ENCODE peak calls at places on chromosomes 3 and 15, in four cellular contexts. T, F, D and E are unnamed samples.
A peak's percentile ranks its signal among the peaks of the same experiment; 100 is the strongest.

GRCh38 chr3:66140763-66141372 is 79.9 kb upstream of the SLC25A26 start:
- DNase-seq in T (no peak), F (no peak), D (no peak), E (no peak)

GRCh38 chr15:79132770-79133169 is 42.2 kb upstream of the RASGRF1 start:
- DNase-seq in F (no peak), D (no peak), T (no peak), E (no peak)

GRCh38 chr3:26369133-26369532 is 253.4 kb upstream of the LRRC3B start:
- DNase-seq in D (no peak), T (no peak), F (no peak), E (no peak)

GRCh38 chr15:67383903-67384302 is 129.3 kb downstream of the IQCH start:
- DNase-seq in F (no peak), D (no peak), T (no peak), E (peak; percentile 35)

GRCh38 chr3:196193037-196193737 is 18.0 kb downstream of the ZDHHC19 start:
- DNase-seq in D (no peak), F (no peak), T (no peak), E (no peak)

GRCh38 chr3:27312044-27312668 is 57.0 kb downstream of the NEK10 start:
- DNase-seq in F (no peak), D (peak; percentile 66), T (peak; percentile 25), E (peak; percentile 59)

GRCh38 chr3:61665121-61665520 is 103.8 kb downstream of the PTPRG start:
- DNase-seq in T (no peak), D (no peak), F (no peak), E (no peak)

GRCh38 chr3:76107935-76108570 is 322.7 kb upstream of the ZNF717 start:
- DNase-seq in T (peak; percentile 2), F (no peak), D (peak; percentile 1), E (peak; percentile 1)

GRCh38 chr15:27589260-27589659 is 509.9 kb downstream of the OCA2 start:
- DNase-seq in D (no peak), T (no peak), F (no peak), E (no peak)

GRCh38 chr3:20680990-20681628 is 495.1 kb upstream of the SGO1 start:
- DNase-seq in T (no peak), D (no peak), F (no peak), E (no peak)

GRCh38 chr3:167940241-167940640 is 155.5 kb downstream of the GOLIM4 start:
- DNase-seq in F (no peak), D (no peak), T (no peak), E (no peak)

GRCh38 chr3:134039161-134039862 is 9.6 kb upstream of the SLCO2A1 start:
- DNase-seq in T (peak; percentile 41), D (peak; percentile 40), F (no peak), E (no peak)

GRCh38 chr15:59237119-59237853 is 30.6 kb downstream of the LDHAL6B start:
- DNase-seq in D (no peak), F (no peak), T (no peak), E (no peak)

GRCh38 chr3:154615451-154615850 is 185.5 kb upstream of the GPR149 start:
- DNase-seq in F (no peak), D (no peak), T (no peak), E (no peak)

GRCh38 chr15:38535451-38536200 is 29.0 kb downstream of the RASGRP1 start:
- DNase-seq in F (no peak), D (no peak), T (no peak), E (no peak)

GRCh38 chr3:72262707-72263106 is 477.8 kb upstream of the PROK2 start:
- DNase-seq in D (no peak), F (no peak), T (no peak), E (no peak)
- TF ChIP-seq USF2 in D (no peak), F (no peak), T (no peak), E (no peak)

GRCh38 chr3:38084019-38084968 is 45.3 kb downstream of the DLEC1 start:
- DNase-seq in T (peak; percentile 35), D (peak; percentile 12), F (no peak), E (peak; percentile 55)
- TF ChIP-seq PHF8 in T (no peak), D (no peak), F (no peak), E (no peak)

GRCh38 chr3:102174312-102174712 is 260.5 kb upstream of the ZPLD1 start:
- DNase-seq in D (no peak), T (no peak), F (no peak), E (peak; percentile 73)
- TF ChIP-seq USF2 in D (no peak), T (no peak), F (no peak), E (no peak)

DNA sequence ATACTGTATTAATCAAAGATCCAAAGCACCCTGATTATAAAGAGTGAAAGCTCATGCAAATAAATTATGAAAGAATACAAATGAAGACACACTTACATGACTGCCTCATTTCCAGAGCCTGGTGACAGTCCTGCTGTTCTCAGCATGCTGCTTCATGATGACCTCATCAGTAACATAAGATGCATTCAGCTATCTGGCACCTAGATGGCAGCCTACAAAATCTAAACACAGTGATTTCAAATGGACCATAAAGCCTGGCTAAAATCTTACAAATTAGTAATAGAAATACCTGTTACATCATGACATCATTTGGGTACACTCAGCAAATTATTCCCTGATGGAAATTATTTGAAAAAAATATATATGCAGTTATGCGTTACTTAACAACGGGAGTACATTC is 207.0 kb downstream of the EPHA3 start:
- DNase-seq in D (peak; percentile 14), T (no peak), F (no peak), E (peak; percentile 14)
- TF ChIP-seq PHF8 in D (no peak), T (no peak), F (no peak), E (no peak)